ENCODE peak calls at places on chromosome 13, in five cellular contexts. T is NT2/D1, L is HepG2, W is H1, C is GM12878. J is an unnamed sample.

GRCh38 chr13:49265822-49266221 is 18.1 kb downstream of the CDADC1 start:
- DNase-seq in T (no peak), L (no peak), W (no peak), C (no peak), J (no peak)

GRCh38 chr13:67990868-67991267 is 760.7 kb upstream of the PCDH9 start:
- DNase-seq in T (no peak), L (no peak), W (no peak), C (no peak), J (no peak)

GRCh38 chr13:74040200-74040599 is 94.0 kb downstream of the KLF12 start:
- DNase-seq in T (peak; percentile 65), L (peak; percentile 49), W (peak; percentile 58), C (no peak), J (peak; percentile 97)

GRCh38 chr13:74575729-74576125 is 441.5 kb upstream of the KLF12 start:
- DNase-seq in T (peak; percentile 58), L (no peak), W (no peak), C (no peak), J (peak; percentile 86)

GRCh38 chr13:45328661-45329105 is 12.3 kb downstream of the TPT1 start:
- DNase-seq in T (no peak), L (no peak), W (no peak), C (no peak), J (no peak)

GRCh38 chr13:75762066-75762937 is 126.2 kb downstream of the LMO7 start:
- DNase-seq in T (no peak), L (peak; percentile 15), W (no peak), C (peak; percentile 84), J (no peak)

GRCh38 chr13:46211521-46212351 is at the start of gene LRRC63:
- DNase-seq in T (peak; percentile 6), L (no peak), W (no peak), C (no peak), J (peak; percentile 82)

GRCh38 chr13:47188802-47189201 is 291.9 kb upstream of the HTR2A start:
- DNase-seq in T (no peak), L (no peak), W (no peak), C (no peak), J (no peak)

GRCh38 chr13:98576963-98577822 is at the start of gene STK24:
- DNase-seq in T (no peak), L (peak; percentile 34), W (no peak), C (no peak), J (peak; percentile 74)

GRCh38 chr13:77502104-77502720 is 33.3 kb upstream of the SCEL start:
- DNase-seq in T (no peak), L (no peak), W (no peak), C (no peak), J (no peak)

GRCh38 chr13:36666482-36667264 is 7.1 kb upstream of the SERTM1 start:
- DNase-seq in T (no peak), L (no peak), W (no peak), C (no peak), J (no peak)

GRCh38 chr13:109699628-109700071 is 86.7 kb downstream of the IRS2 start:
- DNase-seq in T (no peak), L (no peak), W (no peak), C (no peak), J (no peak)

GRCh38 chr13:98448642-98448928 is 128.3 kb downstream of the STK24 start:
- DNase-seq in T (no peak), L (no peak), W (no peak), C (no peak), J (no peak)

GRCh38 chr13:67574320-67575233 is 344.4 kb upstream of the PCDH9 start:
- DNase-seq in T (no peak), L (no peak), W (no peak), C (no peak), J (no peak)

GRCh38 chr13:106232680-106233079 is 302.8 kb downstream of the EFNB2 start:
- DNase-seq in T (no peak), L (no peak), W (no peak), C (no peak), J (no peak)

GRCh38 chr13:107202371-107203023 is 634.6 kb upstream of the ARGLU1 start:
- DNase-seq in T (no peak), L (peak; percentile 54), W (no peak), C (no peak), J (no peak)

GRCh38 chr13:42638101-42638500 is 64.1 kb downstream of the TNFSF11 start:
- DNase-seq in T (no peak), L (no peak), W (no peak), C (no peak), J (no peak)
- TF ChIP-seq SUZ12 in T (no peak), L (no peak), W (no peak), C (no peak), J (no peak)

GRCh38 chr13:101516262-101516661 is 63.8 kb downstream of the ITGBL1 start:
- DNase-seq in T (no peak), L (no peak), W (no peak), C (no peak), J (no peak)
- TF ChIP-seq SUZ12 in T (no peak), L (no peak), W (no peak), C (no peak), J (no peak)

GRCh38 chr13:111046590-111047141 is 68.4 kb upstream of the ARHGEF7 start:
- DNase-seq in T (no peak), L (no peak), W (no peak), C (peak; percentile 36), J (no peak)
- TF ChIP-seq SUZ12 in T (no peak), L (no peak), W (no peak), C (no peak), J (no peak)

DNA sequence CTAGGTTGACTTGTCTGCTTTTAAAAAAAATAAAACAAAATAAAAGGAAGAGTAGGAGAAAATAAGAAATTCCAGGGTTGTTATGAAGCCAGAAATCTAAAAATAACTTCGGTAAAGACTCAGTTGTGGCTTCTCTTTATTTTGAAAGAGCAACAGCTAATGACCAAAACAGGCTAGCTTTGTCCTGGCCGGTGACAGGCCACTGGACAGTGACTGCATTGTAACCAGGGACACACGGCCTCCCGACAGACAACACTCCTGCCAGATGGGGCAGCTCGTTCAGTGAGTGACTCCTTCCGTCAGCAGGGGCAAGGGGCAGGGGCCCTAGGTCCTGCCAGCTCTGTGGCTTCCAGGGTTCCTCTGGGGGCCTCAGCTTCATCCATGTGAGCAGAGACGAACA is 173.4 kb downstream of the KATNAL1 start:
- DNase-seq in T (no peak), L (no peak), W (no peak), C (no peak), J (no peak)
- TF ChIP-seq SUZ12 in T (no peak), L (no peak), W (no peak), C (no peak), J (no peak)

GRCh38 chr13:83940742-83941141 is 58.5 kb upstream of the SLITRK1 start:
- DNase-seq in T (no peak), L (no peak), W (no peak), C (no peak), J (no peak)
- TF ChIP-seq SUZ12 in T (no peak), L (no peak), W (no peak), C (no peak), J (no peak)